ENCODE peak calls at places on chromosomes 7 and 10, in eight cellular contexts. J is adipocyte; E is mesendoderm; F is stimulated activated CD4-positive, alpha-beta T cell treated with anti-CD3 and anti-CD28 coated beads, Interleukin-12 subunit alpha, Interleukin-12 subunit beta, amount 100 ng/mL, for 24 hours; S is CD8-positive, alpha-beta memory T cell; T is EL; N is HEK293T; G is K562. B is an unnamed sample.

GRCh38 chr10:13684252-13684791 is 97.6 kb downstream of the PRPF18 start:
- DNase-seq in J (peak; percentile 43), E (no peak), G (no peak), S (no peak), F (no peak), T (peak; percentile 72), N (peak; percentile 22), B (no peak)

GRCh38 chr7:158111556-158111880 is 476.1 kb downstream of the PTPRN2 start:
- DNase-seq in E (no peak), N (no peak), T (no peak), J (no peak), S (no peak), G (no peak), F (no peak), B (no peak)

GRCh38 chr10:35795131-35795819 is 153.2 kb upstream of the FZD8 start:
- DNase-seq in G (no peak), E (no peak), S (no peak), F (no peak), T (peak; percentile 22), J (no peak), N (no peak), B (no peak)

GRCh38 chr10:103038570-103038969 is 120.5 kb downstream of the CNNM2 start:
- DNase-seq in J (no peak), S (no peak), F (no peak), T (no peak), E (no peak), N (no peak), G (no peak), B (no peak)

GRCh38 chr7:15891151-15891842 is 204.8 kb upstream of the MEOX2 start:
- DNase-seq in E (no peak), T (peak; percentile 59), N (no peak), F (no peak), S (no peak), G (no peak), J (peak; percentile 61), B (no peak)

GRCh38 chr7:98559958-98560357 is 57.1 kb upstream of the NPTX2 start:
- DNase-seq in G (peak; percentile 9), E (peak; percentile 57), N (no peak), S (no peak), J (no peak), T (no peak), F (no peak), B (peak; percentile 65)

GRCh38 chr7:22934473-22935065 is 79.4 kb downstream of the HYCC1 start:
- DNase-seq in F (no peak), E (peak; percentile 78), J (no peak), T (peak; percentile 52), G (no peak), S (no peak), N (no peak), B (no peak)

GRCh38 chr10:16381083-16381482 is 55.7 kb upstream of the PTER start:
- DNase-seq in J (no peak), S (no peak), N (no peak), T (no peak), E (no peak), G (no peak), F (no peak), B (no peak)

GRCh38 chr7:22657479-22657878 is 69.5 kb upstream of the IL6 start:
- DNase-seq in G (no peak), J (peak; percentile 28), T (no peak), E (no peak), N (no peak), S (no peak), F (no peak), B (no peak)

GRCh38 chr7:47803029-47803428 is 145.2 kb downstream of the PKD1L1 start:
- DNase-seq in E (no peak), F (no peak), N (no peak), J (no peak), T (no peak), G (no peak), S (no peak), B (peak; percentile 7)

GRCh38 chr10:33914746-33915145 is 580.3 kb upstream of the NRP1 start:
- DNase-seq in S (no peak), T (no peak), N (no peak), G (no peak), J (no peak), F (no peak), E (no peak), B (no peak)

GRCh38 chr10:88337134-88337533 is 246.0 kb downstream of the RNLS start:
- DNase-seq in J (no peak), T (no peak), G (no peak), S (no peak), F (no peak), N (no peak), E (no peak), B (no peak)

GRCh38 chr10:126349096-126349495 is 39.2 kb downstream of the ADAM12 start:
- DNase-seq in J (no peak), G (no peak), E (no peak), S (no peak), N (no peak), T (no peak), F (no peak), B (no peak)

GRCh38 chr10:129785536-129785981 is 178.5 kb downstream of the EBF3 start:
- DNase-seq in S (no peak), N (no peak), G (no peak), F (no peak), J (no peak), E (no peak), T (no peak), B (peak; percentile 41)

GRCh38 chr7:91242097-91242846 is 22.0 kb upstream of the FZD1 start:
- DNase-seq in N (peak; percentile 14), F (no peak), G (no peak), S (no peak), J (peak; percentile 79), T (peak; percentile 52), E (no peak), B (no peak)

GRCh38 chr7:44325181-44325671 is at the start of gene CAMK2B:
- DNase-seq in E (no peak), T (no peak), F (no peak), N (peak; percentile 56), S (no peak), J (peak; percentile 19), G (no peak), B (peak; percentile 68)

GRCh38 chr10:11538834-11539190 is 72.6 kb downstream of the USP6NL start:
- DNase-seq in T (no peak), F (no peak), J (no peak), E (no peak), N (no peak), G (peak; percentile 27), S (no peak), B (peak; percentile 50)

GRCh38 chr7:151999337-152000090 is 26.0 kb upstream of the GALNT11 start:
- DNase-seq in S (no peak), G (no peak), N (no peak), J (no peak), E (no peak), F (no peak), T (no peak), B (no peak)

GRCh38 chr10:131083915-131084790 is 227.4 kb downstream of the TCERG1L start:
- DNase-seq in T (no peak), E (peak; percentile 80), F (no peak), N (no peak), S (no peak), J (no peak), G (peak; percentile 33), B (peak; percentile 93)

GRCh38 chr10:80408198-80409085 is at the start of gene PRXL2A:
- DNase-seq in S (peak; percentile 81), E (peak; percentile 90), G (peak; percentile 40), T (no peak), F (peak; percentile 63), N (peak; percentile 81), J (peak; percentile 80), B (peak; percentile 97)

GRCh38 chr7:97418312-97418711 is 300.8 kb downstream of the SDHAF3 start:
- DNase-seq in S (no peak), F (no peak), G (no peak), J (no peak), E (peak; percentile 32), T (peak; percentile 1), N (no peak), B (peak; percentile 70)

GRCh38 chr7:128381161-128381821 is 19.8 kb upstream of the PRRT4 start:
- DNase-seq in T (no peak), G (peak; percentile 83), N (peak; percentile 81), S (no peak), E (peak; percentile 72), F (no peak), J (no peak), B (peak; percentile 95)

GRCh38 chr7:187237-187927 is 5.0 kb upstream of the FAM20C start:
- DNase-seq in N (no peak), G (no peak), T (no peak), J (no peak), E (no peak), S (no peak), F (no peak), B (peak; percentile 59)

GRCh38 chr7:126524967-126525366 is 727.8 kb downstream of the GRM8 start:
- DNase-seq in N (no peak), J (no peak), E (no peak), F (no peak), G (no peak), T (no peak), S (no peak), B (no peak)

GRCh38 chr7:44244282-44244681 is 43.5 kb downstream of the YKT6 start:
- DNase-seq in E (peak; percentile 33), J (peak; percentile 33), G (peak; percentile 59), T (peak; percentile 20), F (no peak), N (peak; percentile 47), S (peak; percentile 9), B (peak; percentile 83)

B was measured in endodermal cell.